ENCODE peak calls at places on chromosome 10, in five cellular contexts. One of them, this sample, is unnamed.

GRCh38 chr10:47205199-47205598 is 94.8 kb upstream of the GDF10 start:
- DNase-seq in SK-N-SH: no peak
- DNase-seq in A549: no peak
- DNase-seq in GM23338: no peak
- DNase-seq in HepG2: no peak
- DNase-seq in this sample: no peak

GRCh38 chr10:131655101-131655849 is 245.5 kb upstream of the PPP2R2D start:
- DNase-seq in GM23338: no peak
- DNase-seq in SK-N-SH: peak
- DNase-seq in HepG2: no peak
- DNase-seq in A549: no peak
- DNase-seq in this sample: no peak

GRCh38 chr10:96470108-96470743 is 43.5 kb downstream of the TLL2 start:
- DNase-seq in SK-N-SH: peak
- DNase-seq in A549: peak
- DNase-seq in HepG2: peak
- DNase-seq in GM23338: peak
- DNase-seq in this sample: peak

GRCh38 chr10:43355749-43356371 is 15.6 kb upstream of the FXYD4 start:
- DNase-seq in HepG2: peak
- DNase-seq in A549: no peak
- DNase-seq in SK-N-SH: no peak
- DNase-seq in GM23338: no peak
- DNase-seq in this sample: no peak

GRCh38 chr10:119489572-119490326 is 52.8 kb downstream of the RGS10 start:
- DNase-seq in A549: peak
- DNase-seq in GM23338: peak
- DNase-seq in SK-N-SH: peak
- DNase-seq in HepG2: peak
- DNase-seq in this sample: peak

GRCh38 chr10:132387723-132388210 is 9.2 kb upstream of the PWWP2B start:
- DNase-seq in GM23338: peak
- DNase-seq in HepG2: peak
- DNase-seq in A549: peak
- DNase-seq in SK-N-SH: peak
- DNase-seq in this sample: peak

GRCh38 chr10:93894516-93895378 is 969 bp downstream of the SLC35G1 start:
- DNase-seq in HepG2: no peak
- DNase-seq in A549: no peak
- DNase-seq in GM23338: no peak
- DNase-seq in SK-N-SH: peak
- DNase-seq in this sample: peak

GRCh38 chr10:43287056-43288007 is 20.5 kb upstream of the RASGEF1A start:
- DNase-seq in SK-N-SH: no peak
- DNase-seq in HepG2: no peak
- DNase-seq in A549: peak
- DNase-seq in GM23338: peak
- DNase-seq in this sample: peak

GRCh38 chr10:133439517-133440461 is 14.0 kb upstream of the SCART1 start:
- DNase-seq in HepG2: no peak
- DNase-seq in SK-N-SH: peak
- DNase-seq in GM23338: no peak
- DNase-seq in A549: no peak
- DNase-seq in this sample: no peak

GRCh38 chr10:98371421-98371820 is 43.6 kb downstream of the PYROXD2 start:
- DNase-seq in GM23338: no peak
- DNase-seq in HepG2: no peak
- DNase-seq in A549: no peak
- DNase-seq in SK-N-SH: no peak
- DNase-seq in this sample: no peak

GRCh38 chr10:119205926-119206602 is 1.3 kb upstream of the GRK5 start:
- DNase-seq in HepG2: peak
- DNase-seq in GM23338: peak
- DNase-seq in A549: peak
- DNase-seq in SK-N-SH: peak
- DNase-seq in this sample: peak

GRCh38 chr10:121698902-121699301 is 100.7 kb upstream of the FGFR2 start:
- DNase-seq in SK-N-SH: no peak
- DNase-seq in HepG2: no peak
- DNase-seq in GM23338: no peak
- DNase-seq in A549: no peak
- DNase-seq in this sample: no peak

GRCh38 chr10:118753331-118753730 is 1.4 kb downstream of the CACUL1 start:
- DNase-seq in A549: no peak
- DNase-seq in SK-N-SH: no peak
- DNase-seq in HepG2: no peak
- DNase-seq in GM23338: no peak
- DNase-seq in this sample: no peak

GRCh38 chr10:36469585-36469984 is 655.8 kb upstream of the ANKRD30A start:
- DNase-seq in GM23338: no peak
- DNase-seq in HepG2: no peak
- DNase-seq in A549: no peak
- DNase-seq in SK-N-SH: no peak
- DNase-seq in this sample: no peak

GRCh38 chr10:17229016-17229716 is 1.1 kb downstream of the VIM start:
- DNase-seq in A549: peak
- DNase-seq in GM23338: peak
- DNase-seq in HepG2: no peak
- DNase-seq in SK-N-SH: peak
- DNase-seq in this sample: no peak

GRCh38 chr10:114276671-114277070 is 37.6 kb downstream of the VWA2 start:
- DNase-seq in SK-N-SH: no peak
- DNase-seq in GM23338: no peak
- DNase-seq in A549: no peak
- DNase-seq in HepG2: no peak
- DNase-seq in this sample: no peak

GRCh38 chr10:6400331-6400730 is 179.7 kb downstream of the PRKCQ start:
- DNase-seq in SK-N-SH: no peak
- DNase-seq in HepG2: no peak
- DNase-seq in GM23338: peak
- DNase-seq in A549: no peak
- DNase-seq in this sample: peak

GRCh38 chr10:32125023-32125422 is 68.8 kb upstream of the KIF5B start:
- DNase-seq in A549: no peak
- DNase-seq in HepG2: peak
- DNase-seq in GM23338: no peak
- DNase-seq in SK-N-SH: no peak
- DNase-seq in this sample: no peak

GRCh38 chr10:14032406-14032998 is 298.2 kb downstream of the FRMD4A start:
- DNase-seq in A549: no peak
- DNase-seq in SK-N-SH: peak
- DNase-seq in HepG2: no peak
- DNase-seq in GM23338: peak
- DNase-seq in this sample: peak

GRCh38 chr10:86298501-86299001 is 68.0 kb downstream of the GRID1 start:
- DNase-seq in GM23338: no peak
- DNase-seq in A549: no peak
- DNase-seq in HepG2: no peak
- DNase-seq in SK-N-SH: no peak
- DNase-seq in this sample: no peak

GRCh38 chr10:75233444-75234016 is 2.2 kb downstream of the COMTD1 start:
- DNase-seq in GM23338: no peak
- DNase-seq in A549: no peak
- DNase-seq in SK-N-SH: peak
- DNase-seq in HepG2: no peak
- DNase-seq in this sample: peak

GRCh38 chr10:75773139-75773801 is 341.8 kb downstream of the LRMDA start:
- DNase-seq in A549: peak
- DNase-seq in HepG2: peak
- DNase-seq in GM23338: no peak
- DNase-seq in SK-N-SH: no peak
- DNase-seq in this sample: no peak

GRCh38 chr10:72333111-72334012 is 21.4 kb downstream of the DNAJB12 start:
- DNase-seq in A549: no peak
- DNase-seq in GM23338: no peak
- DNase-seq in HepG2: no peak
- DNase-seq in SK-N-SH: no peak
- DNase-seq in this sample: no peak

GRCh38 chr10:127405221-127405620 is 143.9 kb upstream of the NPS start:
- DNase-seq in HepG2: no peak
- DNase-seq in SK-N-SH: no peak
- DNase-seq in A549: no peak
- DNase-seq in GM23338: no peak
- DNase-seq in this sample: no peak

GRCh38 chr10:11906714-11907113 is 83.6 kb downstream of the PROSER2 start:
- DNase-seq in A549: no peak
- DNase-seq in SK-N-SH: no peak
- DNase-seq in HepG2: no peak
- DNase-seq in GM23338: no peak
- DNase-seq in this sample: no peak

GRCh38 chr10:103724771-103725170 is 130.6 kb downstream of the SH3PXD2A start:
- DNase-seq in GM23338: no peak
- DNase-seq in SK-N-SH: no peak
- DNase-seq in A549: no peak
- DNase-seq in HepG2: no peak
- DNase-seq in this sample: no peak

GRCh38 chr10:46520941-46521340 is 35.5 kb downstream of the GPRIN2 start:
- DNase-seq in A549: no peak
- DNase-seq in SK-N-SH: peak
- DNase-seq in GM23338: no peak
- DNase-seq in HepG2: no peak
- DNase-seq in this sample: no peak

GRCh38 chr10:1147810-1148209 is 91.6 kb downstream of the WDR37 start:
- DNase-seq in A549: no peak
- DNase-seq in HepG2: no peak
- DNase-seq in SK-N-SH: no peak
- DNase-seq in GM23338: no peak
- DNase-seq in this sample: no peak

GRCh38 chr10:76297787-76298281 is 866.4 kb downstream of the LRMDA start:
- DNase-seq in HepG2: peak
- DNase-seq in A549: no peak
- DNase-seq in GM23338: no peak
- DNase-seq in SK-N-SH: no peak
- DNase-seq in this sample: no peak

GRCh38 chr10:130018253-130018652 is 54.2 kb upstream of the EBF3 start:
- DNase-seq in GM23338: no peak
- DNase-seq in SK-N-SH: no peak
- DNase-seq in HepG2: no peak
- DNase-seq in A549: no peak
- DNase-seq in this sample: no peak

GRCh38 chr10:34622914-34623313 is 192.2 kb downstream of the PARD3 start:
- DNase-seq in HepG2: no peak
- DNase-seq in GM23338: no peak
- DNase-seq in SK-N-SH: no peak
- DNase-seq in A549: no peak
- DNase-seq in this sample: no peak

GRCh38 chr10:74290703-74291102 is 139.7 kb downstream of the ADK start:
- DNase-seq in HepG2: no peak
- DNase-seq in A549: no peak
- DNase-seq in SK-N-SH: no peak
- DNase-seq in GM23338: no peak
- DNase-seq in this sample: no peak

GRCh38 chr10:95389176-95389575 is 98.4 kb upstream of the PDLIM1 start:
- DNase-seq in HepG2: peak
- DNase-seq in A549: no peak
- DNase-seq in GM23338: no peak
- DNase-seq in SK-N-SH: no peak
- DNase-seq in this sample: no peak

GRCh38 chr10:16049050-16049449 is 188.7 kb upstream of the MINDY3 start:
- DNase-seq in SK-N-SH: no peak
- DNase-seq in A549: no peak
- DNase-seq in GM23338: peak
- DNase-seq in HepG2: no peak
- DNase-seq in this sample: no peak
- TF ChIP-seq CTCF in SK-N-SH: no peak
- TF ChIP-seq CTCF in A549: no peak
- TF ChIP-seq CTCF in GM23338: peak
- TF ChIP-seq CTCF in HepG2: no peak
- TF ChIP-seq CTCF in this sample: peak

GRCh38 chr10:101940916-101941315 is 97.3 kb upstream of the KCNIP2 start:
- DNase-seq in GM23338: no peak
- DNase-seq in HepG2: no peak
- DNase-seq in A549: no peak
- DNase-seq in SK-N-SH: no peak
- DNase-seq in this sample: no peak
- H3K4me2 ChIP-seq in GM23338: no peak
- H3K4me2 ChIP-seq in HepG2: no peak
- H3K4me2 ChIP-seq in A549: peak
- H3K4me2 ChIP-seq in SK-N-SH: no peak
- H3K4me2 ChIP-seq in this sample: no peak

GRCh38 chr10:51369903-51370302 is 295.6 kb downstream of the PRKG1 start:
- DNase-seq in SK-N-SH: no peak
- DNase-seq in GM23338: peak
- DNase-seq in A549: no peak
- DNase-seq in HepG2: no peak
- DNase-seq in this sample: no peak

GRCh38 chr10:51366044-51366443 is 291.8 kb downstream of the PRKG1 start:
- DNase-seq in GM23338: no peak
- DNase-seq in A549: no peak
- DNase-seq in SK-N-SH: no peak
- DNase-seq in HepG2: no peak
- DNase-seq in this sample: no peak

GRCh38 chr10:51371725-51372124 is 297.4 kb downstream of the PRKG1 start:
- DNase-seq in SK-N-SH: no peak
- DNase-seq in GM23338: peak
- DNase-seq in A549: no peak
- DNase-seq in HepG2: no peak
- DNase-seq in this sample: no peak

GRCh38 chr10:51367120-51367519 is 292.8 kb downstream of the PRKG1 start:
- DNase-seq in GM23338: no peak
- DNase-seq in A549: no peak
- DNase-seq in SK-N-SH: no peak
- DNase-seq in HepG2: no peak
- DNase-seq in this sample: no peak

DNA sequence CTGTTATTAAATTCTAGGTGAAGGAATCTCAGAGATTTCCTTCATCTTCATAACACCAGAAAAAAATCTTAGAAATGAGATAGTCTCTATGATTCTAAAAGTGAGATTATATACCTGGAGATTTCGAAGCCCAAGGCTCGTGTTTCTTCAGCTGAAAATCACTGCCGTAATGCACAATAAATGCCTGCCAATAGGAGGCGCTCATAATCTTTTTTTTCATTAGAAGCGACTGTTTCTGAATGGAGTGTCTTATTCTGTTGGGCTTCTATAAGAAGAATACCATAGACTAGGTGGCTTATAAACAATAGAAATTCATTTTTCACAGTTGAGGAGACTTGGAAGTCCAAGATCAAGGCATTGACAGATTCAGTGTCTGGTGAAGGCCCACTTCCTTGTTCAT is 294.7 kb downstream of the PRKG1 start:
- DNase-seq in HepG2: no peak
- DNase-seq in A549: no peak
- DNase-seq in GM23338: peak
- DNase-seq in SK-N-SH: no peak
- DNase-seq in this sample: no peak
- TF ChIP-seq CTCF in HepG2: peak
- TF ChIP-seq CTCF in A549: no peak
- TF ChIP-seq CTCF in GM23338: peak
- TF ChIP-seq CTCF in SK-N-SH: peak
- TF ChIP-seq CTCF in this sample: peak

GRCh38 chr10:49191349-49191748 is 3.2 kb upstream of the TMEM273 start:
- DNase-seq in HepG2: no peak
- DNase-seq in SK-N-SH: no peak
- DNase-seq in A549: no peak
- DNase-seq in GM23338: no peak
- DNase-seq in this sample: no peak
- H3K4me2 ChIP-seq in HepG2: no peak
- H3K4me2 ChIP-seq in SK-N-SH: no peak
- H3K4me2 ChIP-seq in A549: no peak
- H3K4me2 ChIP-seq in GM23338: no peak
- H3K4me2 ChIP-seq in this sample: peak

GRCh38 chr10:19629559-19629958 is 186.7 kb upstream of the PLXDC2 start:
- DNase-seq in A549: no peak
- DNase-seq in HepG2: no peak
- DNase-seq in SK-N-SH: no peak
- DNase-seq in GM23338: peak
- DNase-seq in this sample: no peak
- TF ChIP-seq CTCF in A549: no peak
- TF ChIP-seq CTCF in HepG2: no peak
- TF ChIP-seq CTCF in SK-N-SH: no peak
- TF ChIP-seq CTCF in GM23338: peak
- TF ChIP-seq CTCF in this sample: no peak

This sample was measured in OCI-LY7.